ENCODE peak calls at places on chromosomes 5 and 9, in nine cellular contexts. A is HEK293T; H is retina; O is activated CD4-positive, alpha-beta T cell treated with anti-CD3 and anti-CD28 coated beads, Interleukin-2, amount 50 U/mL, for 48 hours; E is glomerular endothelial cell; G is sigmoid colon; I is pons; W is cardiac fibroblast; L is NCI-H226. T is an unnamed sample.

GRCh38 chr5:9059920-9060691 is 485.8 kb downstream of the SEMA5A start:
- DNase-seq in O (no peak), I (no peak), H (no peak), G (no peak), L (peak), A (no peak), E (no peak), W (peak), T (no peak)

GRCh38 chr9:112712678-112713077 is 5.2 kb downstream of the INIP start:
- DNase-seq in E (no peak), H (no peak), I (no peak), A (no peak), G (no peak), L (no peak), W (no peak), O (no peak), T (no peak)

GRCh38 chr9:136709454-136710109 is 2.8 kb upstream of the DIPK1B start:
- DNase-seq in O (no peak), G (no peak), A (no peak), W (no peak), L (no peak), I (no peak), H (no peak), E (no peak), T (no peak)

GRCh38 chr9:134491436-134491835 is 150.2 kb upstream of the COL5A1 start:
- DNase-seq in W (no peak), O (no peak), A (no peak), E (no peak), L (no peak), G (peak), H (no peak), I (no peak), T (no peak)

GRCh38 chr5:65299841-65300240 is 181.9 kb downstream of the ADAMTS6 start:
- DNase-seq in G (no peak), E (no peak), O (no peak), W (peak), I (no peak), L (no peak), H (no peak), A (no peak), T (no peak)

GRCh38 chr5:143401846-143402463 is 1.5 kb downstream of the NR3C1 start:
- DNase-seq in L (no peak), O (peak), G (no peak), W (no peak), A (no peak), E (no peak), H (peak), I (peak), T (no peak)

GRCh38 chr9:104009853-104010252 is 84.3 kb upstream of the SMC2 start:
- DNase-seq in W (peak), L (peak), O (no peak), A (no peak), E (no peak), G (no peak), I (no peak), H (no peak), T (no peak)

GRCh38 chr5:111859533-111860270 is 102.7 kb upstream of the NREP start:
- DNase-seq in H (no peak), A (no peak), I (no peak), W (peak), G (no peak), O (no peak), E (no peak), L (peak), T (no peak)

GRCh38 chr5:10903786-10904560 is 142.9 kb upstream of the DAP start:
- DNase-seq in I (no peak), G (no peak), H (no peak), L (no peak), O (no peak), A (no peak), E (no peak), W (no peak), T (no peak)

GRCh38 chr5:136212252-136212721 is 19.3 kb upstream of the SMIM32 start:
- DNase-seq in O (peak), A (peak), E (peak), W (peak), L (no peak), H (peak), I (peak), G (peak), T (peak)

GRCh38 chr5:14463629-14464028 is 118.0 kb upstream of the OTULINL start:
- DNase-seq in H (no peak), W (peak), E (no peak), L (peak), G (no peak), I (no peak), A (peak), O (no peak), T (no peak)

GRCh38 chr9:37302277-37302676 is 120.2 kb upstream of the GRHPR start:
- DNase-seq in E (no peak), L (no peak), H (no peak), I (no peak), O (no peak), G (no peak), W (no peak), A (no peak), T (no peak)

GRCh38 chr5:36444582-36444999 is 142.9 kb upstream of the RANBP3L start:
- DNase-seq in O (no peak), E (no peak), L (peak), I (peak), W (peak), H (no peak), G (no peak), A (no peak), T (no peak)

GRCh38 chr9:2743937-2744529 is 26.7 kb downstream of the KCNV2 start:
- DNase-seq in O (no peak), W (no peak), I (no peak), H (no peak), G (no peak), L (no peak), A (no peak), E (no peak), T (no peak)

GRCh38 chr9:107480386-107480789 is 9.2 kb downstream of the KLF4 start:
- DNase-seq in O (no peak), I (no peak), L (peak), A (no peak), E (no peak), H (no peak), G (peak), W (peak), T (no peak)

GRCh38 chr5:74294231-74294705 is 346.3 kb downstream of the ENC1 start:
- DNase-seq in L (no peak), A (no peak), O (no peak), E (no peak), I (peak), W (no peak), G (no peak), H (no peak), T (no peak)

GRCh38 chr5:40410231-40410861 is 269.4 kb upstream of the PTGER4 start:
- DNase-seq in H (no peak), I (peak), L (peak), W (peak), A (no peak), O (peak), G (no peak), E (peak), T (no peak)

GRCh38 chr5:157740211-157740610 is 3.3 kb upstream of the LSM11 start:
- DNase-seq in A (peak), I (no peak), H (no peak), O (no peak), W (no peak), G (no peak), E (no peak), L (no peak), T (peak)

GRCh38 chr9:79684711-79685575 is 113.2 kb downstream of the TLE4 start:
- DNase-seq in G (no peak), A (no peak), L (no peak), E (no peak), W (no peak), I (no peak), O (no peak), H (no peak), T (no peak)

GRCh38 chr5:98927988-98928801 is 612 bp downstream of the CHD1 start:
- DNase-seq in W (peak), I (peak), L (peak), G (peak), H (peak), E (no peak), A (peak), O (peak), T (peak)

GRCh38 chr5:73446631-73447233 is 1.8 kb downstream of the FOXD1 start:
- DNase-seq in E (no peak), O (no peak), H (peak), W (no peak), G (no peak), L (no peak), I (no peak), A (no peak), T (peak)

GRCh38 chr5:74042559-74043357 is 416.8 kb downstream of the ARHGEF28 start:
- DNase-seq in E (no peak), W (peak), H (no peak), O (no peak), L (peak), A (no peak), G (no peak), I (no peak), T (no peak)

GRCh38 chr9:93226819-93227218 is 42.9 kb downstream of the WNK2 start:
- DNase-seq in L (no peak), A (no peak), O (no peak), I (no peak), G (no peak), W (no peak), H (no peak), E (no peak), T (no peak)

GRCh38 chr9:106039151-106039935 is 345.0 kb downstream of the TMEM38B start:
- DNase-seq in E (no peak), I (no peak), H (no peak), A (no peak), O (no peak), W (no peak), L (no peak), G (no peak), T (no peak)

GRCh38 chr5:147188200-147189108 is 46.4 kb upstream of the STK32A start:
- DNase-seq in I (peak), E (peak), A (peak), O (peak), G (no peak), W (peak), L (peak), H (peak), T (peak)

GRCh38 chr9:121718501-121718900 is 67.1 kb downstream of the DAB2IP start:
- DNase-seq in G (no peak), H (no peak), L (no peak), O (no peak), E (no peak), W (no peak), A (no peak), I (no peak), T (no peak)

GRCh38 chr5:66306105-66306843 is 162.2 kb downstream of the SREK1 start:
- DNase-seq in L (peak), A (peak), O (peak), H (peak), W (peak), G (peak), I (peak), E (peak), T (peak)

GRCh38 chr9:99253772-99254431 is 31.8 kb downstream of the SEC61B start:
- DNase-seq in A (no peak), G (no peak), E (no peak), W (no peak), L (no peak), H (no peak), I (peak), O (peak), T (peak)

GRCh38 chr9:124251605-124252366 is 6.0 kb upstream of the NEK6 start:
- DNase-seq in O (no peak), W (peak), H (no peak), A (no peak), I (no peak), L (peak), G (peak), E (no peak), T (no peak)

GRCh38 chr5:176492431-176492830 is 44.2 kb downstream of the FAF2 start:
- DNase-seq in L (peak), E (no peak), O (no peak), I (no peak), H (no peak), W (no peak), A (no peak), G (no peak), T (no peak)

GRCh38 chr9:132753593-132753880 is 83.3 kb downstream of the GTF3C4 start:
- DNase-seq in L (no peak), A (no peak), O (no peak), E (no peak), G (no peak), I (no peak), H (no peak), W (no peak), T (no peak)

GRCh38 chr5:133819977-133820471 is 148.4 kb downstream of the C5orf15 start:
- DNase-seq in G (no peak), H (peak), A (no peak), L (no peak), W (no peak), O (no peak), E (no peak), I (no peak), T (no peak)

GRCh38 chr5:38463634-38464521 is 92.6 kb downstream of the LIFR start:
- DNase-seq in G (peak), L (peak), A (no peak), I (no peak), W (peak), H (no peak), O (no peak), E (peak), T (no peak)

GRCh38 chr5:109873687-109874086 is 184.0 kb downstream of the MAN2A1 start:
- DNase-seq in I (no peak), G (no peak), W (no peak), E (no peak), L (no peak), O (no peak), A (no peak), H (no peak), T (no peak)

GRCh38 chr9:92481029-92481633 is 1.2 kb downstream of the ASPN start:
- DNase-seq in H (no peak), G (no peak), E (no peak), I (no peak), A (no peak), O (no peak), W (no peak), L (peak), T (no peak)

GRCh38 chr5:97998946-97999345 is 774.5 kb upstream of the RGMB start:
- DNase-seq in E (no peak), L (peak), A (no peak), I (peak), W (peak), O (no peak), H (no peak), G (no peak), T (peak)

GRCh38 chr5:159514229-159514822 is 184.0 kb upstream of the IL12B start:
- DNase-seq in A (no peak), W (peak), O (no peak), G (no peak), E (no peak), L (no peak), I (no peak), H (no peak), T (no peak)

T was measured in neural progenitor cell.